ENCODE peak calls at places on chromosomes 13 and 19, in five cellular contexts. V is neuronal stem cell, L is tibial nerve, Y is left ventricle myocardium inferior, G is psoas muscle. Z is an unnamed sample. For H3K27me3, the result is how much of the 10 kb centered on the place peaks cover.

GRCh38 chr13:85698236-85698635 is 101.0 kb downstream of the SLITRK6 start:
- DNase-seq in V (no peak), L (no peak), Y (no peak), G (no peak), Z (no peak)

GRCh38 chr19:46036745-46037126 is 4.1 kb downstream of the IGFL4 start:
- DNase-seq in V (no peak), L (no peak), Y (no peak), G (no peak), Z (no peak)

GRCh38 chr19:21588202-21588601 is 82.8 kb downstream of the ZNF429 start:
- DNase-seq in V (no peak), L (no peak), Y (no peak), G (no peak), Z (no peak)

GRCh38 chr19:38224014-38224862 is at the start of gene DPF1:
- DNase-seq in V (peak), L (no peak), Y (peak), G (peak), Z (no peak)

GRCh38 chr13:110262082-110262436 is 44.9 kb downstream of the COL4A1 start:
- DNase-seq in V (no peak), L (no peak), Y (no peak), G (no peak), Z (no peak)

GRCh38 chr13:113622791-113623490 is 35.1 kb downstream of the ATP4B start:
- DNase-seq in V (no peak), L (no peak), Y (peak), G (no peak), Z (no peak)

GRCh38 chr19:35130761-35131720 is 3.8 kb downstream of the LGI4 start:
- DNase-seq in V (no peak), L (no peak), Y (no peak), G (no peak), Z (no peak)

GRCh38 chr13:72201726-72202125 is 334.7 kb upstream of the DACH1 start:
- DNase-seq in V (no peak), L (no peak), Y (no peak), G (no peak), Z (no peak)

DNA sequence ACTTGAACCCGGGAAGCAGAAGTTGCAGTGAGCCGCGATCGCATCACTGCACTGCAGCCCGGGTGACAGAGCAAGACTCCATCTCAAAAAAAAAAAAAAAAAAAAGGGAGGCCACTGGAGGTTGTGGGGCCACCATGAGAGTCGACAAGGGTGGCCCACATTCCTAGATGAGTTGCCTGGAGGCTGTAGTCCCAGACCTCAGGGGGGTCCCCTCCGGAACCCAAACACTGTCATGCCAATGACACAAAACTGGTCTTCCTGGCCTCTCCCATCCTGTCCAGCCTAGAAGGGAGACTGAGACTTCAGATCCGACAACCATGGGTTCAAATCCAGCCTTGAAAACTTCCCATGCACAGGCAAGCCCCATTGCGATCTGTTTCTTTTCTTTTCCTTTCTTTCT is 14.7 kb downstream of the SPC24 start:
- DNase-seq in V (no peak), L (no peak), Y (no peak), G (no peak), Z (no peak)
- H3K27ac ChIP-seq in V (no peak), L (peak), Y (peak), G (no peak), Z (no peak)

GRCh38 chr13:27979001-27979643 is 9.4 kb downstream of the URAD start:
- DNase-seq in V (no peak), L (no peak), Y (no peak), G (no peak), Z (no peak)

GRCh38 chr13:27979765-27980279 is 8.7 kb downstream of the URAD start:
- DNase-seq in V (no peak), L (no peak), Y (no peak), G (no peak), Z (no peak)

GRCh38 chr13:27977476-27978300 is 8.6 kb upstream of the CDX2 start:
- DNase-seq in V (no peak), L (no peak), Y (no peak), G (no peak), Z (no peak)

GRCh38 chr13:27976362-27977177 is 7.5 kb upstream of the CDX2 start:
- DNase-seq in V (no peak), L (no peak), Y (no peak), G (no peak), Z (no peak)

GRCh38 chr13:27978301-27978968 is 9.3 kb upstream of the CDX2 start:
- DNase-seq in V (no peak), L (no peak), Y (no peak), G (no peak), Z (no peak)
- H3K27me3 ChIP-seq in V (half or more), L (under half), Y (half or more), G (under half), Z (half or more)

GRCh38 chr13:20713014-20713376 is 9.5 kb downstream of the IL17D start:
- DNase-seq in V (no peak), L (no peak), Y (no peak), G (no peak), Z (no peak)
- H3K4me3 ChIP-seq in V (no peak), L (no peak), Y (peak), G (peak), Z (no peak)

GRCh38 chr19:49792829-49793560 is 20.1 kb downstream of the FUZ start:
- DNase-seq in V (no peak), L (no peak), Y (no peak), G (no peak), Z (no peak)
- H3K27ac ChIP-seq in V (no peak), L (no peak), Y (no peak), G (no peak), Z (no peak)

DNA sequence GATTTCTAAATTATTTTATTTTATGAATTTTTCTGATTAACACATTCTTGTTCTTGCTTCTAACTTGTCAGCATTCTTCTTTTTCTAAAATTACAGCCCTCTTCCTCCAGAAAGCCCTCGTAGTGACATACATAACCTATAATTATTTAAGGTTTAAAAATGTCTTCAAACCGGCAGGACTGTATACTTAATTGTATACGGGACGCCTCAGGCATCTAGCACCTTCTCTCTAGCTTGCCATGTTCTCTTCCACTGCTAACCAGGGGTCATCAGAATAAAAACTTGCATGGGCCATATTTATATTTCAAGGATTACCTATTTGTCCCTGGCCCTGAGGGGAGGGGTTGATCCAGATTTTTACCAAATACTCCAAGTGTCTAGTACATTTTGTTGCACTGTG is 380.3 kb downstream of the MYO16 start:
- DNase-seq in V (no peak), L (no peak), Y (no peak), G (no peak), Z (no peak)
- H3K27me3 ChIP-seq in V (under half), L (under half), Y (under half), G (under half), Z (under half)

GRCh38 chr19:31391518-31391917 is 42.3 kb upstream of the TSHZ3 start:
- DNase-seq in V (no peak), L (no peak), Y (no peak), G (no peak), Z (no peak)

GRCh38 chr19:31392514-31392913 is 43.3 kb upstream of the TSHZ3 start:
- DNase-seq in V (no peak), L (no peak), Y (no peak), G (no peak), Z (no peak)

GRCh38 chr19:31387662-31388175 is 38.5 kb upstream of the TSHZ3 start:
- DNase-seq in V (peak), L (no peak), Y (no peak), G (no peak), Z (no peak)

GRCh38 chr19:31389874-31390273 is 40.6 kb upstream of the TSHZ3 start:
- DNase-seq in V (no peak), L (no peak), Y (no peak), G (no peak), Z (no peak)

DNA sequence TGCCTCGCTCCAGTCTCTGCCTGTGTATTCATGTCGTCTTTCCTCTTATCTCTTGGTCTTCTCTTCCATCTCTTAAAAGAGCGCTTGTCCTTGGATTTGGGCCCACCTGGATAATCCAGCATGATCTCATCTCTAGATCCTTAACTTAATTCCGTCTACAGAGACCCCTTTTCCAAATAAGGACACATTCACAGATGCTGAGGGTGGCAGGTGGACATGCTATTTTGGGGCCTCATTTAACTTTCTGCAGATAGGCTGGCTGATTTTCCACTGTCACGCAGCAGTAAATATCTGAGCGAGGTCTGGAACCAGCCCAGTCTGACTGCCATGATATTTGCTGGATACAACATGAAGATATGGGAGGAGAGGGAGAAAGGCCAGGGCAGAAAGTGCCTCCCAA is 41.5 kb upstream of the TSHZ3 start:
- DNase-seq in V (no peak), L (no peak), Y (no peak), G (no peak), Z (no peak)
- H3K4me3 ChIP-seq in V (no peak), L (no peak), Y (no peak), G (no peak), Z (no peak)

GRCh38 chr19:42475366-42475765 is 32.6 kb upstream of the CXCL17 start:
- DNase-seq in V (no peak), L (no peak), Y (no peak), G (no peak), Z (no peak)
- H3K27ac ChIP-seq in V (no peak), L (no peak), Y (no peak), G (no peak), Z (no peak)